ENCODE peak calls at places on chromosomes 13 and 19, in eight cellular contexts. E is EL; I is stimulated activated CD8-positive, alpha-beta memory T cell treated with anti-CD3 and anti-CD28 coated beads, Interleukin-2, amount 100 ng/mL, for 48 hours; Z is activated T-cell treated with anti-CD3 and anti-CD28 coated beads, Interleukin-2, amount 50 U/mL, for 72 hours; K is left ventricle myocardium superior; L is neural crest cell; P is stimulated activated naive CD8-positive, alpha-beta T cell treated with anti-CD3 and anti-CD28 coated beads, Interleukin-15, amount 100 ng/mL, for 72 hours; H is naive thymus-derived CD8-positive, alpha-beta T cell. Q is an unnamed sample.

GRCh38 chr13:90498096-90498495 is 849.4 kb upstream of the MIR17HG start:
- DNase-seq in E (no peak), I (no peak), Z (no peak), K (no peak), L (no peak), P (no peak), H (no peak), Q (no peak)

GRCh38 chr13:90883592-90883991 is 463.9 kb upstream of the MIR17HG start:
- DNase-seq in E (no peak), I (no peak), Z (no peak), K (no peak), L (no peak), P (no peak), H (no peak), Q (no peak)

GRCh38 chr19:5466814-5467291 is 11.6 kb downstream of the ZNRF4 start:
- DNase-seq in E (no peak), I (no peak), Z (no peak), K (peak), L (no peak), P (no peak), H (no peak), Q (peak)

GRCh38 chr19:30090963-30091362 is 148.9 kb downstream of the URI1 start:
- DNase-seq in E (no peak), I (no peak), Z (no peak), K (peak), L (no peak), P (no peak), H (no peak), Q (no peak)

GRCh38 chr13:98405107-98405571 is 171.8 kb downstream of the STK24 start:
- DNase-seq in E (no peak), I (no peak), Z (no peak), K (peak), L (peak), P (no peak), H (no peak), Q (peak)

GRCh38 chr19:41328157-41328817 is 18.3 kb downstream of the CCDC97 start:
- DNase-seq in E (no peak), I (peak), Z (peak), K (no peak), L (no peak), P (peak), H (no peak), Q (peak)

GRCh38 chr19:48812094-48812929 is 1.5 kb upstream of the BCAT2 start:
- DNase-seq in E (peak), I (peak), Z (peak), K (peak), L (peak), P (peak), H (peak), Q (peak)

GRCh38 chr13:110538632-110539031 is 22.9 kb downstream of the RAB20 start:
- DNase-seq in E (no peak), I (no peak), Z (no peak), K (peak), L (no peak), P (no peak), H (no peak), Q (peak)

GRCh38 chr19:34336781-34337271 is 28.2 kb upstream of the GPI start:
- DNase-seq in E (peak), I (peak), Z (peak), K (no peak), L (peak), P (peak), H (peak), Q (no peak)

GRCh38 chr19:15769586-15769985 is 17.9 kb upstream of the OR10H5 start:
- DNase-seq in E (no peak), I (no peak), Z (no peak), K (no peak), L (no peak), P (no peak), H (no peak), Q (no peak)

GRCh38 chr13:28637714-28638355 is 21.1 kb upstream of the POMP start:
- DNase-seq in E (no peak), I (no peak), Z (no peak), K (no peak), L (no peak), P (no peak), H (no peak), Q (no peak)

GRCh38 chr13:23020246-23020843 is 160.4 kb upstream of the SGCG start:
- DNase-seq in E (peak), I (no peak), Z (peak), K (no peak), L (peak), P (peak), H (no peak), Q (no peak)

GRCh38 chr19:1251503-1252220 is 3.3 kb downstream of the MIDN start:
- DNase-seq in E (no peak), I (peak), Z (peak), K (no peak), L (no peak), P (peak), H (peak), Q (no peak)

GRCh38 chr19:47742636-47743035 is 2.7 kb upstream of the NOP53 start:
- DNase-seq in E (no peak), I (no peak), Z (no peak), K (no peak), L (no peak), P (no peak), H (no peak), Q (no peak)

GRCh38 chr19:18153555-18154134 is 682 bp downstream of the PIK3R2 start:
- DNase-seq in E (peak), I (no peak), Z (peak), K (no peak), L (no peak), P (peak), H (no peak), Q (peak)

GRCh38 chr19:20928371-20928770 is 5.3 kb downstream of the ZNF85 start:
- DNase-seq in E (peak), I (no peak), Z (no peak), K (no peak), L (no peak), P (no peak), H (no peak), Q (no peak)

GRCh38 chr19:7926727-7927604 is 1.0 kb upstream of the CTXN1 start:
- DNase-seq in E (no peak), I (no peak), Z (no peak), K (peak), L (no peak), P (peak), H (no peak), Q (peak)

GRCh38 chr19:2432131-2432848 is 4.9 kb upstream of the TIMM13 start:
- DNase-seq in E (no peak), I (no peak), Z (no peak), K (no peak), L (no peak), P (no peak), H (no peak), Q (peak)

GRCh38 chr19:17765069-17765618 is 13.9 kb downstream of the FCHO1 start:
- DNase-seq in E (no peak), I (no peak), Z (no peak), K (peak), L (no peak), P (no peak), H (no peak), Q (peak)